ENCODE peak calls at places on chromosomes 11 and 22, in ten cellular contexts. R is stimulated activated CD4-positive, alpha-beta T cell treated with anti-CD3 and anti-CD28 coated beads, Interleukin-2, amount 100 ng/mL, for 24 hours; A is left ventricle myocardium inferior; V is stimulated activated CD8-positive, alpha-beta memory T cell treated with anti-CD3 and anti-CD28 coated beads, Interleukin-4, amount 100 ng/mL, for 48 hours; K is neural progenitor cell; C is occipital lobe; X is NCI-H524 treated with DMSO at 0.1 percent for 48 hours; Y is fibroblast of lung; F is RWPE2; G is T follicular helper cell. H is an unnamed sample.

GRCh38 chr22:17580461-17581031 is 17.2 kb downstream of the SLC25A18 start:
- DNase-seq in R (no peak), X (no peak), F (no peak), G (no peak), C (no peak), K (peak), V (no peak), A (no peak), Y (no peak), H (no peak)

GRCh38 chr11:57681168-57681567 is 13.3 kb downstream of the ZDHHC5 start:
- DNase-seq in A (no peak), Y (no peak), K (no peak), V (no peak), X (no peak), G (no peak), R (no peak), C (no peak), F (no peak), H (no peak)

GRCh38 chr11:71204294-71204693 is 48.1 kb downstream of the SHANK2 start:
- DNase-seq in A (no peak), Y (no peak), R (no peak), K (no peak), X (no peak), C (no peak), V (no peak), F (no peak), G (no peak), H (no peak)

GRCh38 chr11:6328321-6328720 is 8.0 kb upstream of the CAVIN3 start:
- DNase-seq in V (no peak), C (no peak), F (no peak), R (no peak), Y (no peak), A (no peak), K (no peak), X (no peak), G (no peak), H (no peak)

GRCh38 chr22:37088108-37088605 is 21.4 kb downstream of the TMPRSS6 start:
- DNase-seq in V (peak), F (no peak), X (no peak), A (no peak), R (no peak), C (no peak), K (no peak), Y (no peak), G (no peak), H (no peak)

GRCh38 chr11:94678236-94678635 is 89.9 kb upstream of the AMOTL1 start:
- DNase-seq in V (no peak), G (no peak), K (no peak), Y (no peak), C (no peak), A (no peak), X (no peak), R (no peak), F (no peak), H (no peak)

GRCh38 chr11:14538271-14538925 is 18.2 kb upstream of the PSMA1 start:
- DNase-seq in C (no peak), X (no peak), V (no peak), Y (no peak), R (no peak), K (no peak), G (no peak), F (no peak), A (peak), H (no peak)

GRCh38 chr11:65915101-65915820 is 3.6 kb downstream of the C11orf68 start:
- DNase-seq in G (no peak), K (no peak), X (no peak), V (no peak), F (no peak), Y (peak), C (no peak), A (no peak), R (no peak), H (no peak)

GRCh38 chr11:126480410-126481302 is 125.2 kb downstream of the ST3GAL4 start:
- DNase-seq in R (peak), K (peak), A (peak), G (peak), F (no peak), V (peak), X (peak), Y (peak), C (peak), H (peak)

GRCh38 chr11:72072348-72072747 is 8.0 kb downstream of the NUMA1 start:
- DNase-seq in V (no peak), Y (peak), C (no peak), X (no peak), A (no peak), G (no peak), F (no peak), K (peak), R (no peak), H (no peak)